ENCODE peak calls at places on chromosomes 13 and 19, in four cellular contexts. M, W, B and Z are unnamed samples.
A peak's percentile ranks its signal among the peaks of the same experiment; 100 is the strongest.

GRCh38 chr19:7862413-7862951 is 11.7 kb downstream of the PRR36 start:
- DNase-seq in M (no peak), W (peak; percentile 96), B (peak; percentile 54), Z (peak; percentile 88)

GRCh38 chr13:30829788-30830637 is 76.1 kb upstream of the MEDAG start:
- DNase-seq in M (no peak), W (no peak), B (no peak), Z (no peak)

GRCh38 chr13:113114511-113115362 is 7.9 kb upstream of the F10 start:
- DNase-seq in M (no peak), W (no peak), B (no peak), Z (no peak)

GRCh38 chr19:52748336-52748950 is 13.6 kb upstream of the ZNF611 start:
- DNase-seq in M (no peak), W (peak; percentile 73), B (no peak), Z (no peak)

GRCh38 chr13:49669735-49670309 is 21.5 kb downstream of the EBPL start:
- DNase-seq in M (peak; percentile 18), W (peak; percentile 77), B (peak; percentile 67), Z (peak; percentile 69)

GRCh38 chr19:12973236-12973635 is 3.9 kb downstream of the DAND5 start:
- DNase-seq in M (no peak), W (no peak), B (no peak), Z (no peak)

GRCh38 chr13:85509512-85509911 is 289.7 kb downstream of the SLITRK6 start:
- DNase-seq in M (no peak), W (no peak), B (no peak), Z (no peak)

GRCh38 chr19:13913352-13913751 is 7.4 kb downstream of the CC2D1A start:
- DNase-seq in M (no peak), W (no peak), B (no peak), Z (no peak)

GRCh38 chr13:23469901-23470525 is 36.5 kb upstream of the SACS start:
- DNase-seq in M (no peak), W (peak; percentile 69), B (no peak), Z (no peak)

GRCh38 chr19:17309962-17310461 is 649 bp downstream of the DDA1 start:
- DNase-seq in M (no peak), W (no peak), B (no peak), Z (no peak)

GRCh38 chr13:49580980-49581680 is 4.2 kb downstream of the RCBTB1 start:
- DNase-seq in M (no peak), W (no peak), B (no peak), Z (no peak)

GRCh38 chr19:6414793-6415591 is 9.6 kb downstream of the KHSRP start:
- DNase-seq in M (no peak), W (no peak), B (no peak), Z (no peak)

GRCh38 chr13:21596722-21597121 is 7.2 kb downstream of the MICU2 start:
- DNase-seq in M (no peak), W (no peak), B (no peak), Z (no peak)

GRCh38 chr13:98974053-98974452 is 3.8 kb downstream of the DOCK9 start:
- DNase-seq in M (no peak), W (no peak), B (no peak), Z (no peak)

GRCh38 chr13:106373989-106374572 is 161.4 kb downstream of the EFNB2 start:
- DNase-seq in M (no peak), W (no peak), B (no peak), Z (no peak)

GRCh38 chr19:40716031-40716654 is 543 bp downstream of the COQ8B start:
- DNase-seq in M (peak; percentile 61), W (no peak), B (peak; percentile 64), Z (no peak)

GRCh38 chr13:111280226-111280625 is 40.2 kb upstream of the TEX29 start:
- DNase-seq in M (no peak), W (no peak), B (no peak), Z (no peak)

GRCh38 chr19:10984166-10984735 is 23.4 kb downstream of the SMARCA4 start:
- DNase-seq in M (no peak), W (no peak), B (no peak), Z (no peak)

GRCh38 chr19:13396256-13397080 is 109.8 kb downstream of the CACNA1A start:
- DNase-seq in M (peak; percentile 29), W (peak; percentile 83), B (peak; percentile 32), Z (no peak)

GRCh38 chr19:7099597-7099921 is 30.1 kb downstream of the ZNF557 start:
- DNase-seq in M (no peak), W (no peak), B (no peak), Z (no peak)

GRCh38 chr19:4376991-4377781 is 23.2 kb downstream of the SH3GL1 start:
- DNase-seq in M (no peak), W (no peak), B (peak; percentile 73), Z (no peak)

GRCh38 chr19:38774181-38774950 is 1.0 kb upstream of the LGALS7 start:
- DNase-seq in M (no peak), W (no peak), B (no peak), Z (no peak)

GRCh38 chr13:99617474-99618255 is 116.4 kb downstream of the TM9SF2 start:
- DNase-seq in M (peak; percentile 41), W (peak; percentile 83), B (no peak), Z (peak; percentile 12)

GRCh38 chr13:113084943-113085540 is 20.5 kb upstream of the F7 start:
- DNase-seq in M (no peak), W (no peak), B (no peak), Z (no peak)

GRCh38 chr13:94800423-94800822 is 88.1 kb upstream of the SOX21 start:
- DNase-seq in M (no peak), W (no peak), B (no peak), Z (no peak)

GRCh38 chr19:33938821-33939220 is 142.2 kb downstream of the KCTD15 start:
- DNase-seq in M (no peak), W (no peak), B (peak; percentile 96), Z (no peak)

GRCh38 chr19:57648336-57649003 is 15.5 kb downstream of the ZNF211 start:
- DNase-seq in M (no peak), W (no peak), B (no peak), Z (no peak)

GRCh38 chr13:42066542-42066941 is 18.1 kb downstream of the DGKH start:
- DNase-seq in M (no peak), W (no peak), B (no peak), Z (no peak)

GRCh38 chr19:3372413-3372812 is 6.0 kb downstream of the NFIC start:
- DNase-seq in M (no peak), W (no peak), B (peak; percentile 71), Z (no peak)

GRCh38 chr13:113898391-113898790 is 34.5 kb upstream of the GAS6 start:
- DNase-seq in M (no peak), W (no peak), B (no peak), Z (no peak)

GRCh38 chr19:19119325-19120237 is 18.7 kb downstream of the TMEM161A start:
- DNase-seq in M (no peak), W (no peak), B (no peak), Z (no peak)

GRCh38 chr19:19120308-19121156 is 17.7 kb downstream of the TMEM161A start:
- DNase-seq in M (peak; percentile 46), W (peak; percentile 97), B (peak; percentile 31), Z (peak; percentile 86)

GRCh38 chr19:19111967-19112580 is 26.2 kb downstream of the TMEM161A start:
- DNase-seq in M (no peak), W (no peak), B (no peak), Z (no peak)

GRCh38 chr19:19113040-19113541 is 25.2 kb downstream of the TMEM161A start:
- DNase-seq in M (no peak), W (peak; percentile 64), B (no peak), Z (no peak)

DNA sequence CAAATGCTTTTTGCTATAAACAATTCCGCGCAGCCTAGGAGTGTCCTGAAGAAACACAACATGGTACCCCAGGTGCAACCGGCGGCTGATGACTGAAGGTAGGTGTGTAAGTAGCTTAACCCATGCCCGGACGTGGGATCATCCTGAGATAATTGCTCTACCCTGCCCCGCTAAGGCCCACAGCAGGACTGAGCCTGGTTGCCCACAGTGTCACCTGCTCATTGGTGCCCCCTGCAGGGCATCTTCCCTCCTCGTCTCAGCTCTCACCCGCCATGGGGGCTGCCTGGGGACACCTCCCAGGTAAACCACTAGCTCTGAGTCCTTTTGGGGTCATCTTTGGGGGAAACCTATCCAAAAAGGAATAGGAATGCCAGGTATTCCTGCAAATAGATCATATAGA is 22.3 kb downstream of the TMEM161A start:
- DNase-seq in M (peak; percentile 19), W (peak; percentile 72), B (no peak), Z (peak; percentile 67)
- TF ChIP-seq CTCF in M (peak; percentile 26), W (peak; percentile 63), B (peak; percentile 22), Z (peak; percentile 29)

GRCh38 chr19:1267441-1268391 is 1.4 kb upstream of the CIRBP start:
- DNase-seq in M (no peak), W (peak; percentile 58), B (no peak), Z (no peak)
- H3K4me1 ChIP-seq in M (peaks cover 76% of the 10 kb centered on the region), W (peaks cover 56% of the 10 kb centered on the region), B (peaks cover 81% of the 10 kb centered on the region), Z (peaks cover 69% of the 10 kb centered on the region)

GRCh38 chr19:29667941-29668340 is 2.7 kb downstream of the PLEKHF1 start:
- DNase-seq in M (no peak), W (no peak), B (no peak), Z (peak; percentile 46)

GRCh38 chr19:29666634-29667389 is 1.6 kb downstream of the PLEKHF1 start:
- DNase-seq in M (peak; percentile 70), W (peak; percentile 79), B (peak; percentile 47), Z (peak; percentile 51)

GRCh38 chr19:29667390-29667783 is 2.1 kb downstream of the PLEKHF1 start:
- DNase-seq in M (no peak), W (no peak), B (no peak), Z (no peak)

GRCh38 chr19:29670255-29670654 is 5.0 kb downstream of the PLEKHF1 start:
- DNase-seq in M (no peak), W (no peak), B (no peak), Z (no peak)

DNA sequence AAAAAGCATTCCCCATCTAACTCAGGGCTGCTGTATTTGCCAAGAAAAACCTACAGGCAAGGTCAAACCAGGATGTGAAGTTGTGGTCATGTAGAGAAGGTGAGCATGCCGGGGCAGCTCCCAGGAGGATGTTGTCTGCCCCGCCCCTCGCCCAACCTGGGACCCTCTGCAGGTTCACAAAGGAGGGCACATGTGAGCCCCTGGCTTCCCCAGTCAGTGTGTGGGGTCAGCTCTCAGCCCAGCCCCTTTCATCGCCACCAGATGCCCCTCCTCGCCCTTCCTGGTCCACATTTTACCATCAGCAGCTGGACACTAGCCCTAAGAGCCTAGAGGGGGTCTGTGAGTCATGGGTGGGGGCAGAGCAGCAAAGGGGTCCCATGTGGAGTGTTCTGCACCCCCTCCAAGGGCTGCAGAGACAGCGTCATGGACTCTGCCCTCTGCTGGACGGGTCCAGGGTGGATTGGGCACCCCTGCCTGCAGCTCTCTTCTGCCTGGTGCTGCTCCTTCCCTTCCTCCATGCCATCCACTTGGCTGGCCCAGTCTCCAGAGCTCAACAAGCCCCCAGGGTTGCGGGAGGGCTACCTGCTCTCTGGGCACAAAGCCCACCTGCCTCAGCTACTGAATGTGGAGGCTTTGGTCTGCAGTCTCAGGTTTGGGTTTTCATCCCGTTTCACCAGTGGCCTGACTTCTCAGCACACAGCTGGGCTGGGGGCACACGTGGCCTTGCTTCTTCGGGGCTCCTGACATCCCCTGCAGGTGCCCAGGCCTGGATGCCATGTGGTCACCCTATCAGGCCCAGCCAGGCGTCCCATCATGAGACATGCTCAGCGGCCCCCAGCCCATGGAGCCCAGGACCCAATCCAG is 3.7 kb downstream of the PLEKHF1 start:
- DNase-seq in M (no peak), W (no peak), B (no peak), Z (no peak)
- TF ChIP-seq CTCF in M (no peak), W (peak; percentile 36), B (no peak), Z (no peak)

DNA sequence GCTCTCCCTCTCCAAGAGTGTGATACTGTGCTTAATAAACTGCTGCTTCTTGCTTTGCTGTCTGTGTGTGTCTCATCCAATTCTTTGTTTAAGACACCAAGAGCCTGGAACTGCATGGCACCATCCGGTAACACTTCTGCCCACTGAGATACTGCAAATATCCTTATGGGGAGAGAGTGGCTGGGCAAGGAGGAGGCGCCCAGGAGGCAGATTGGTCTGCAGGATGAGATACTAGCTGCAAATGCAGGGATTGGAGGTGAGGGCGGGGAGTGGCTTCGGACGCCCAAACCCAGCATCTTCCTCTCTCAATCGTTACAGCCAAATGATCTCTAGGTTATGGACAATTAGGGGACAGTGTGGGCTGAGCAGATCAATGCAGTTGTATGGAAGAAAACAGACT is 1.7 kb upstream of the SIGLEC7 start:
- DNase-seq in M (no peak), W (peak; percentile 11), B (no peak), Z (peak; percentile 33)
- H3K4me1 ChIP-seq in M (no peaks in the 10 kb centered on the region), W (peaks cover 4% of the 10 kb centered on the region), B (no peaks in the 10 kb centered on the region), Z (no peaks in the 10 kb centered on the region)